ENCODE peak calls at places on chromosomes 7 and 10, in ten cellular contexts. B, O, J, D, U, M, H, A, F and X are unnamed samples.
A peak's percentile ranks its signal among the peaks of the same experiment; 100 is the strongest.

GRCh38 chr7:106542550-106543220 is 118.3 kb downstream of the CCDC71L start:
- DNase-seq in A (peak; percentile 54), F (peak; percentile 56), B (peak; percentile 51), D (no peak), U (peak; percentile 66), H (peak; percentile 84), O (peak; percentile 73), M (peak; percentile 94), J (peak; percentile 12), X (peak; percentile 23)

GRCh38 chr7:44587843-44588711 is 6.0 kb upstream of the TMED4 start:
- DNase-seq in F (no peak), J (peak; percentile 61), O (peak; percentile 51), U (peak; percentile 71), M (peak; percentile 82), A (peak; percentile 52), B (peak; percentile 59), D (no peak), H (peak; percentile 82), X (no peak)

GRCh38 chr7:55438765-55439525 is 73.8 kb downstream of the LANCL2 start:
- DNase-seq in O (no peak), D (no peak), U (no peak), F (no peak), J (no peak), H (peak; percentile 51), M (no peak), B (no peak), A (peak; percentile 28), X (no peak)

GRCh38 chr10:77970869-77971803 is 44.6 kb upstream of the DLG5 start:
- DNase-seq in U (no peak), O (peak; percentile 90), M (peak; percentile 81), D (no peak), A (peak; percentile 85), H (peak; percentile 95), B (peak; percentile 5), F (peak; percentile 33), J (no peak), X (no peak)

GRCh38 chr10:37789590-37789989 is 67.8 kb downstream of the ZNF248 start:
- DNase-seq in M (no peak), U (no peak), F (no peak), O (no peak), B (no peak), H (no peak), A (no peak), D (no peak), J (no peak), X (no peak)

GRCh38 chr10:44281089-44281613 is 103.7 kb downstream of the CXCL12 start:
- DNase-seq in M (peak; percentile 28), O (peak; percentile 62), U (no peak), A (no peak), H (no peak), J (no peak), D (no peak), F (no peak), B (no peak), X (no peak)

GRCh38 chr10:18005781-18006456 is 54.2 kb downstream of the SLC39A12 start:
- DNase-seq in M (peak; percentile 88), F (no peak), H (peak; percentile 35), B (no peak), D (no peak), A (peak; percentile 33), U (no peak), J (no peak), O (no peak), X (no peak)

GRCh38 chr7:39592586-39592985 is 26.4 kb downstream of the YAE1 start:
- DNase-seq in M (peak; percentile 90), F (no peak), H (peak; percentile 70), U (no peak), O (no peak), D (no peak), J (no peak), B (no peak), A (no peak), X (no peak)